ENCODE peak calls at places on chromosomes 3 and 15, in eight cellular contexts. N is neural progenitor cell; J is A549; Q is PC-3; F is IMR-90; Z is psoas muscle; P is heart left ventricle; L is CD4-positive, CD25-positive, alpha-beta regulatory T cell. H is an unnamed sample.

GRCh38 chr15:36888018-36888992 is 212.0 kb downstream of the MEIS2 start:
- DNase-seq in J (no peak), Z (no peak), P (no peak), L (no peak), Q (no peak), F (no peak), N (peak; percentile 56), H (no peak)

GRCh38 chr3:168088106-168088722 is 7.5 kb downstream of the GOLIM4 start:
- DNase-seq in L (no peak), Q (no peak), N (peak; percentile 15), P (no peak), J (peak; percentile 27), Z (no peak), F (no peak), H (no peak)

GRCh38 chr3:74122281-74122680 is 492.2 kb downstream of the CNTN3 start:
- DNase-seq in F (no peak), Q (no peak), J (no peak), Z (no peak), P (no peak), N (no peak), L (no peak), H (no peak)

GRCh38 chr3:48039487-48040190 is 23.4 kb upstream of the MAP4 start:
- DNase-seq in J (peak; percentile 48), N (peak; percentile 50), L (no peak), F (peak; percentile 84), Q (peak; percentile 66), Z (no peak), P (no peak), H (no peak)

GRCh38 chr3:153621988-153622387 is 460.0 kb downstream of the RAP2B start:
- DNase-seq in Z (no peak), N (no peak), J (no peak), P (no peak), Q (no peak), F (no peak), L (no peak), H (no peak)

GRCh38 chr3:147756478-147756877 is 347.3 kb downstream of the ZIC1 start:
- DNase-seq in Q (no peak), J (no peak), L (no peak), Z (no peak), P (no peak), F (no peak), N (no peak), H (no peak)

GRCh38 chr15:56987286-56987685 is 68.8 kb downstream of the TCF12 start:
- DNase-seq in N (no peak), Q (no peak), J (no peak), P (no peak), F (no peak), L (no peak), Z (no peak), H (no peak)

GRCh38 chr15:78207110-78207458 is 27.3 kb downstream of the ACSBG1 start:
- DNase-seq in L (no peak), Q (no peak), Z (no peak), J (no peak), P (no peak), F (no peak), N (no peak), H (no peak)

GRCh38 chr3:49856181-49857005 is at the start of gene TRAIP:
- DNase-seq in Z (peak; percentile 92), F (peak; percentile 88), P (peak; percentile 94), N (peak; percentile 98), J (peak; percentile 89), Q (peak; percentile 98), L (peak; percentile 90), H (peak; percentile 90)

GRCh38 chr3:159486580-159486979 is 502.1 kb upstream of the IL12A start:
- DNase-seq in N (peak; percentile 32), L (no peak), P (no peak), Z (no peak), J (peak; percentile 39), Q (peak; percentile 47), F (peak; percentile 8), H (peak; percentile 25)

GRCh38 chr3:171116365-171116764 is 89.8 kb upstream of the SLC2A2 start:
- DNase-seq in N (no peak), P (no peak), Z (no peak), Q (peak; percentile 57), F (no peak), J (no peak), L (no peak), H (no peak)

GRCh38 chr3:194308635-194309213 is 42.4 kb downstream of the CPN2 start:
- DNase-seq in P (no peak), F (no peak), L (no peak), Z (no peak), N (no peak), J (no peak), Q (no peak), H (no peak)

GRCh38 chr15:88866295-88866881 is 29.0 kb downstream of the HAPLN3 start:
- DNase-seq in Q (no peak), L (no peak), F (no peak), J (no peak), P (no peak), N (no peak), Z (no peak), H (no peak)

GRCh38 chr15:70055601-70056051 is 42.1 kb downstream of the TLE3 start:
- DNase-seq in J (no peak), Q (no peak), N (no peak), P (no peak), L (no peak), F (no peak), Z (no peak), H (no peak)

GRCh38 chr3:149967067-149967685 is 3.5 kb downstream of the PFN2 start:
- DNase-seq in N (peak; percentile 28), F (peak; percentile 69), Q (peak; percentile 84), L (no peak), Z (no peak), P (no peak), J (peak; percentile 55), H (no peak)

GRCh38 chr3:173584093-173584833 is 186.7 kb downstream of the NLGN1 start:
- DNase-seq in P (no peak), Z (no peak), N (peak; percentile 62), F (peak; percentile 44), J (peak; percentile 1), Q (peak; percentile 60), L (no peak), H (peak; percentile 50)

GRCh38 chr3:41489205-41489604 is 289.9 kb downstream of the CTNNB1 start:
- DNase-seq in P (no peak), F (no peak), N (no peak), Q (no peak), L (no peak), J (no peak), Z (no peak), H (no peak)

GRCh38 chr15:52005748-52006701 is 13.0 kb upstream of the MAPK6 start:
- DNase-seq in Z (no peak), N (no peak), Q (peak; percentile 62), P (no peak), F (peak; percentile 85), L (no peak), J (peak; percentile 52), H (no peak)

GRCh38 chr15:52085289-52085688 is 27.3 kb downstream of the BCL2L10 start:
- DNase-seq in J (no peak), Z (no peak), L (no peak), P (no peak), Q (no peak), N (no peak), F (no peak), H (no peak)

GRCh38 chr3:151751161-151751560 is 17.4 kb downstream of the AADACL2 start:
- DNase-seq in P (no peak), N (no peak), F (peak; percentile 36), Z (no peak), J (no peak), Q (peak; percentile 25), L (no peak), H (no peak)

GRCh38 chr3:105137911-105138310 is 228.8 kb upstream of the ALCAM start:
- DNase-seq in J (no peak), N (no peak), Z (no peak), Q (no peak), L (no peak), F (peak; percentile 0), P (no peak), H (no peak)

GRCh38 chr3:124762612-124763011 is 32.4 kb downstream of the UMPS start:
- DNase-seq in Q (no peak), L (no peak), P (no peak), F (no peak), J (no peak), N (no peak), Z (no peak), H (no peak)

GRCh38 chr3:69338891-69339290 is 47.0 kb downstream of the FRMD4B start:
- DNase-seq in L (no peak), N (no peak), Q (no peak), Z (no peak), F (no peak), P (no peak), J (no peak), H (no peak)

GRCh38 chr15:92636950-92637481 is 18.6 kb downstream of the FAM174B start:
- DNase-seq in F (no peak), Z (no peak), J (no peak), Q (peak; percentile 84), L (no peak), P (no peak), N (no peak), H (peak; percentile 39)
- H3K4me1 ChIP-seq in F (peaks cover 8% of the 10 kb centered on the region), Z (peaks cover 11% of the 10 kb centered on the region), J (peaks cover 7% of the 10 kb centered on the region), Q (peaks cover 48% of the 10 kb centered on the region), L (no peaks in the 10 kb centered on the region), P (no peaks in the 10 kb centered on the region), N (peaks cover 21% of the 10 kb centered on the region), H (peaks cover 6% of the 10 kb centered on the region)

GRCh38 chr3:43768594-43768993 is 77.9 kb downstream of the ABHD5 start:
- DNase-seq in J (no peak), Z (no peak), F (peak; percentile 31), N (no peak), Q (peak; percentile 27), L (no peak), P (no peak), H (no peak)
- H3K27ac ChIP-seq in J (peak overlapping the region; percentile 63), Z (no peak overlapping the region), F (peak overlapping the region; percentile 4), N (no peak overlapping the region), Q (no peak overlapping the region), L (no peak overlapping the region), P (peak overlapping the region; percentile 87), H (no peak overlapping the region)

DNA sequence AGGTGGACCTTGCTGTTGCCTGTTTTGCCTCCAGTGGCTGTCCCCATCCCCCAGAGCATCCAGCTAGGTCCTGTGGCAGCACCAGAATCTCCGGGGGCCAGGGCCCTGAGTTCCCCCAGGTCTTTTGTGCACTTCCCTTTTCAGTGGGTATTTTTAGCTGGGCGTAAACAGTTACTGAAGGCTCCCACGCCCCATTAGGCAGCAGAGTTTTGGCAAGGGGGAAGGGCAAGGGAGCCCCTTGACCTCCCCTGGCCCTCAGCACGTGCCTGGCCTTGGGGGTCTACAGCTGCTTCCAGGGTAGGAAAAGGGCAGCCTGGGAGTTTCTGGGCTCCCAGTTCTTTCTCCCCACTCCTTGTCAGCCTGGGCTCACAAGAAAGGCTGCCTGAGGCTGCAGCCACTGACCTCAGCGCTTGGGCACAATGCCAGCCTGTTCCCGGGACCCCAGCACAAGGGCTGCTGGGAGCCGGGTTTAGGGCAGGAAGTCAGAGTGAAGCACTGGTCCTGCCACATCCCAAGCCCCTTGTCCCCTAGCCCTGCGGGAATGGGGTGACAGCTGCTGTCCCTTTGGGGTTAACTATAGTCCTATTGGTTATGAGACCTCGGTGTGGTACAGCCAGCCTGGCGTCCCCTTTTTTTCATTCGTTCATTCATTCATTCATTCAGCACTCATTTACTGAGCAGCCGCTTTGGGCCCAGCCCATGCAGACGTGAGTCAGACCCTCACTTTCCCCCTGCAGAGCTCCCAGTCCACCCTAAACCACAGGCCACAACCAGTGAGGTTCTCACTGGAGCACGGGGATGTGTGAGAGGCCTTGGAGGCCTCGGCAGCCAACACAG is 8.4 kb downstream of the CSK start:
- DNase-seq in P (peak; percentile 84), Q (no peak), Z (peak; percentile 74), J (no peak), N (no peak), L (no peak), F (peak; percentile 85), H (no peak)
- H3K4me3 ChIP-seq in P (peak overlapping the region; percentile 3), Q (no peak overlapping the region), Z (peak overlapping the region; percentile 18), J (no peak overlapping the region), N (no peak overlapping the region), L (peak overlapping the region; percentile 85), F (no peak overlapping the region), H (no peak overlapping the region)

GRCh38 chr3:5185093-5185673 is 2.3 kb upstream of the EDEM1 start:
- DNase-seq in Q (no peak), P (no peak), F (no peak), Z (no peak), N (no peak), L (no peak), J (no peak), H (no peak)
- H3K4me1 ChIP-seq in Q (peaks cover 18% of the 10 kb centered on the region), P (no peaks in the 10 kb centered on the region), F (no peaks in the 10 kb centered on the region), Z (peaks cover 14% of the 10 kb centered on the region), N (no peaks in the 10 kb centered on the region), L (peaks cover 25% of the 10 kb centered on the region), J (peaks cover 18% of the 10 kb centered on the region), H (peaks cover 3% of the 10 kb centered on the region)